ENCODE peak calls at places on chromosomes 3 and 15, in four cellular contexts. E is T-cell, D is A549, X is OCI-LY7. G is an unnamed sample.
A peak's percentile ranks its signal among the peaks of the same experiment; 100 is the strongest.

GRCh38 chr3:112101946-112102345 is 15.8 kb downstream of the C3orf52 start:
- DNase-seq in X (no peak), E (no peak), D (peak; percentile 71), G (no peak)

GRCh38 chr3:153209596-153209995 is 47.6 kb downstream of the RAP2B start:
- DNase-seq in D (peak; percentile 16), X (no peak), E (no peak), G (no peak)

GRCh38 chr3:81490541-81491288 is 270.7 kb downstream of the GBE1 start:
- DNase-seq in D (peak; percentile 88), E (peak; percentile 25), X (peak; percentile 84), G (peak; percentile 39)

GRCh38 chr3:145219355-145220196 is 941.4 kb downstream of the PLOD2 start:
- DNase-seq in X (no peak), D (peak; percentile 12), E (no peak), G (no peak)

GRCh38 chr15:48507416-48508065 is 138.0 kb downstream of the FBN1 start:
- DNase-seq in X (peak; percentile 41), E (no peak), D (peak; percentile 56), G (no peak)

GRCh38 chr15:71788646-71789579 is 21.4 kb upstream of the NR2E3 start:
- DNase-seq in D (no peak), E (no peak), X (no peak), G (no peak)

GRCh38 chr15:58705105-58705504 is 44.4 kb downstream of the ADAM10 start:
- DNase-seq in D (no peak), X (no peak), E (no peak), G (no peak)

GRCh38 chr3:71168961-71169411 is 414.5 kb downstream of the FOXP1 start:
- DNase-seq in X (no peak), D (no peak), E (no peak), G (no peak)

GRCh38 chr15:84624359-84624758 is 23.6 kb downstream of the ZSCAN2 start:
- DNase-seq in E (no peak), X (no peak), D (no peak), G (no peak)

GRCh38 chr15:81171286-81171685 is 25.4 kb upstream of the IL16 start:
- DNase-seq in D (no peak), X (no peak), E (no peak), G (no peak)

G was measured in activated naive CD4-positive, alpha-beta T cell.